ENCODE peak calls at places on chromosomes 11 and 22, in five cellular contexts. W, M, Q, H and J are unnamed samples.
A peak's percentile ranks its signal among the peaks of the same experiment; 100 is the strongest.

GRCh38 chr11:64593156-64594105 is 2.4 kb downstream of the SLC22A12 start:
- DNase-seq in W (no peak), M (no peak), Q (no peak), H (no peak), J (no peak)

GRCh38 chr11:134915212-134915611 is 503.2 kb upstream of the B3GAT1 start:
- DNase-seq in W (no peak), M (no peak), Q (no peak), H (no peak), J (no peak)

GRCh38 chr22:33971561-33971961 is 51.3 kb upstream of the LARGE1 start:
- DNase-seq in W (peak; percentile 10), M (no peak), Q (no peak), H (no peak), J (no peak)

GRCh38 chr11:95156916-95157568 is 67.4 kb downstream of the ENDOD1 start:
- DNase-seq in W (no peak), M (no peak), Q (no peak), H (no peak), J (no peak)

GRCh38 chr11:11929920-11930319 is 78.5 kb downstream of the DKK3 start:
- DNase-seq in W (no peak), M (no peak), Q (no peak), H (no peak), J (no peak)

GRCh38 chr22:41603873-41604332 is 14.3 kb upstream of the PMM1 start:
- DNase-seq in W (no peak), M (no peak), Q (no peak), H (no peak), J (no peak)

GRCh38 chr11:19576054-19576453 is 136.6 kb upstream of the NAV2 start:
- DNase-seq in W (no peak), M (no peak), Q (no peak), H (no peak), J (no peak)

GRCh38 chr11:119684361-119685072 is 44.5 kb downstream of the NECTIN1 start:
- DNase-seq in W (no peak), M (no peak), Q (no peak), H (peak; percentile 75), J (no peak)

GRCh38 chr11:36312593-36312990 is 16.5 kb downstream of the PRR5L start:
- DNase-seq in W (no peak), M (no peak), Q (no peak), H (no peak), J (no peak)

GRCh38 chr11:64356498-64357411 is 2.2 kb upstream of the RPS6KA4 start:
- DNase-seq in W (peak; percentile 86), M (no peak), Q (peak; percentile 45), H (peak; percentile 72), J (peak; percentile 33)

GRCh38 chr11:111403021-111403725 is 24.1 kb upstream of the POU2AF1 start:
- DNase-seq in W (no peak), M (peak; percentile 56), Q (no peak), H (no peak), J (peak; percentile 81)

GRCh38 chr11:86515297-86516094 is 140.8 kb downstream of the CCDC81 start:
- DNase-seq in W (no peak), M (no peak), Q (no peak), H (peak; percentile 76), J (no peak)

GRCh38 chr22:46583571-46583970 is 36.6 kb upstream of the GRAMD4 start:
- DNase-seq in W (no peak), M (no peak), Q (no peak), H (no peak), J (no peak)

GRCh38 chr11:2670541-2671100 is 29.2 kb downstream of the KCNQ1OT1 start:
- DNase-seq in W (no peak), M (no peak), Q (no peak), H (no peak), J (no peak)

GRCh38 chr11:103480421-103480820 is 371.2 kb downstream of the DYNC2H1 start:
- DNase-seq in W (no peak), M (no peak), Q (no peak), H (no peak), J (no peak)

GRCh38 chr11:36249271-36249670 is 40.0 kb downstream of the COMMD9 start:
- DNase-seq in W (no peak), M (no peak), Q (no peak), H (no peak), J (no peak)

GRCh38 chr22:17411213-17411612 is 42.0 kb downstream of the CECR2 start:
- DNase-seq in W (no peak), M (no peak), Q (no peak), H (no peak), J (no peak)